ENCODE peak calls at places on chromosomes 4 and X, in nine cellular contexts. X is astrocyte, C is tibial artery, E is body of pancreas, J is WERI-Rb-1, R is lower lobe of right lung, L is A549, T is brain microvascular endothelial cell, H is right cardiac atrium. N is an unnamed sample.

GRCh38 chr4:151417766-151418376 is 8.9 kb downstream of the FHIP1A start:
- DNase-seq in X (peak), C (no peak), E (peak), J (no peak), R (no peak), L (no peak), T (no peak), H (no peak), N (no peak)

GRCh38 chr4:38308728-38309315 is 348.6 kb downstream of the PTTG2 start:
- DNase-seq in X (peak), C (no peak), E (no peak), J (no peak), R (no peak), L (no peak), T (peak), H (no peak), N (no peak)

GRCh38 chr4:34158883-34159282 is 2085.4 kb downstream of the ARAP2 start:
- DNase-seq in X (peak), C (no peak), E (no peak), J (no peak), R (no peak), L (no peak), T (no peak), H (no peak), N (no peak)

GRCh38 chrX:150692837-150693781 is at the start of gene MTMR1:
- DNase-seq in X (no peak), C (no peak), E (peak), J (peak), R (peak), L (no peak), T (no peak), H (peak), N (peak)

GRCh38 chr4:189979196-189980047 is 38.8 kb downstream of the FRG1 start:
- DNase-seq in X (no peak), C (no peak), E (no peak), J (no peak), R (no peak), L (no peak), T (no peak), H (no peak), N (no peak)

GRCh38 chrX:18702362-18703195 is 4.9 kb upstream of the PPEF1 start:
- DNase-seq in X (peak), C (no peak), E (no peak), J (no peak), R (no peak), L (peak), T (peak), H (no peak), N (no peak)

GRCh38 chr4:8185280-8185679 is 13.8 kb upstream of the SH3TC1 start:
- DNase-seq in X (peak), C (no peak), E (no peak), J (no peak), R (no peak), L (no peak), T (peak), H (no peak), N (no peak)

GRCh38 chr4:83558693-83559092 is 22.8 kb downstream of the GPAT3 start:
- DNase-seq in X (peak), C (no peak), E (no peak), J (no peak), R (no peak), L (no peak), T (no peak), H (no peak), N (no peak)

GRCh38 chr4:1543561-1543960 is 137.3 kb upstream of the NKX1-1 start:
- DNase-seq in X (no peak), C (no peak), E (no peak), J (no peak), R (no peak), L (no peak), T (no peak), H (peak), N (no peak)

GRCh38 chrX:110168585-110168984 is 149.3 kb downstream of the AMMECR1 start:
- DNase-seq in X (peak), C (no peak), E (no peak), J (no peak), R (no peak), L (no peak), T (peak), H (no peak), N (no peak)

GRCh38 chr4:48909697-48910096 is 3.1 kb upstream of the OCIAD2 start:
- DNase-seq in X (peak), C (peak), E (no peak), J (no peak), R (no peak), L (peak), T (peak), H (no peak), N (no peak)

GRCh38 chr4:172686021-172686420 is 482.6 kb upstream of the GALNT7 start:
- DNase-seq in X (no peak), C (no peak), E (no peak), J (peak), R (no peak), L (no peak), T (no peak), H (no peak), N (no peak)

GRCh38 chr4:169663894-169664293 is 43.5 kb downstream of the CLCN3 start:
- DNase-seq in X (peak), C (no peak), E (no peak), J (no peak), R (no peak), L (no peak), T (peak), H (no peak), N (no peak)
- H3K27ac ChIP-seq in X (no peak), C (no peak), E (peak), J (no peak), R (no peak), L (no peak), T (no peak), H (no peak), N (no peak)

GRCh38 chr4:85867281-85867680 is 392.3 kb downstream of the ARHGAP24 start:
- DNase-seq in X (no peak), C (no peak), E (no peak), J (no peak), R (no peak), L (no peak), T (no peak), H (no peak), N (no peak)
- H3K27ac ChIP-seq in X (no peak), C (peak), E (no peak), J (no peak), R (no peak), L (no peak), T (no peak), H (no peak), N (no peak)

GRCh38 chr4:18976884-18977283 is 955.3 kb upstream of the LCORL start:
- DNase-seq in X (no peak), C (no peak), E (no peak), J (no peak), R (no peak), L (no peak), T (no peak), H (no peak), N (no peak)
- H3K27ac ChIP-seq in X (no peak), C (no peak), E (no peak), J (no peak), R (no peak), L (no peak), T (no peak), H (no peak), N (no peak)

DNA sequence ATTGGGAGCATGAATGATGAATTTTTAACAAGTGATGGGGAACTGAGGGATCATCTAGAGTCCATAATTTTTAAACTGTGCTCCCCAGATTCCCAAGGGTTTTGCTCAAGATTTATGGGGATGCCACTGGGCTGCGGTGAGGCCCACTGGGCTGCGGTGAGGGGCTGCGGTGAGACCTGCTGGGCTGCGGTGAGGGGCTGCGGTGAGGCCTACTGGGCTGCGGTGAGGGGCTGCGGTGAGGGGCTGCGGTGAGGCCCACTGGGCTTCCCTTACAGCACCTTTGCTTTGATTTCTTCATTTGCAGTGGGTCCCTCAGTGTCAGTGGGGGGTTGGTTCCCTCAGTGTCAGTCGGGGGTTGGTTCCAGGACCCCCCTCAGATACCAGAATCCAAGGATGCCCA is 47.4 kb upstream of the ATOH1 start:
- DNase-seq in X (no peak), C (no peak), E (no peak), J (no peak), R (no peak), L (no peak), T (no peak), H (no peak), N (no peak)
- H3K27ac ChIP-seq in X (no peak), C (no peak), E (no peak), J (no peak), R (no peak), L (no peak), T (no peak), H (no peak), N (no peak)

GRCh38 chr4:54217642-54218486 is 11.2 kb upstream of the PDGFRA start:
- DNase-seq in X (peak), C (peak), E (peak), J (peak), R (peak), L (peak), T (peak), H (peak), N (peak)
- H3K27ac ChIP-seq in X (peak), C (peak), E (no peak), J (no peak), R (no peak), L (peak), T (peak), H (peak), N (no peak)

DNA sequence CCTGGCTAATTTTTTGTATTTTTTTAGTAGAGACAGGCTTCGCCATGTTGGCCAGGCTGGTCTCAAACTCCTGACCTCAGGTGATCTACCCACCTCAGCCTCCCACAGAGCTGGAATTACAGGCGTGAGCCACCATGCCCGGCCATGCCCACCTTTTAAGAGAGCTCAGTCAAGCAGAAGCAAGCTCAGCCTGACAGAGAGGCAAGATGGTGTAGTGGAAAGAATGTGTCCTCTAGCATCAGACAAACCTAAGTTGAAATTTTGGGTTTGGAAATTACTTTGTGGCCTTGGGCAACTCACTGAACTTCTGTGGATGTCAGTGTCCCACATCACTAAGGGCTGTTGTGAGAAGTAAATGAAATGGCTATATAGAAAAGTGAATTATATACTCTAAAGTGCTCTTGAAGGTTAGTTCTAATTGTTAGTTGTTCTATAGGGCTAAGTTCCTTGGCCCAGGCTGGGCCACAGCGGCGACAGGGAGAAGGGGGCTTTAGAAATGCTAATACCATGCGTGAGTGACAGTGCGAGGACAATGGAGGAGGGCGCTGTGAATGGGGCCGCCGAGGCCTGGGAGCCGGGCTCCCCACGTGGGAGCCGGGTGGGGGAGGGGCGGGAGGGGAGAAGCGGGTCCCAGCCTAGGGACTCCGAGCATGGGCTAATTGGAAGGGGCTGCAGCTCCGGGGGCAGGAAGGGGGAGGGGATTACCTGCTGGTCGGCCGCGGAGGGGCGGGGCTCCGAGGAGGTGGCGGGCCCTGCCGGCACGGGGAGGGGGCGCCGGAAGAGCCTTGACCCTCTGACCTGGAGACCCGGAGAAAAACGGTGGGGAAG is 15.6 kb downstream of the PJA1 start:
- DNase-seq in X (no peak), C (no peak), E (no peak), J (no peak), R (no peak), L (no peak), T (no peak), H (no peak), N (no peak)
- H3K27ac ChIP-seq in X (no peak), C (no peak), E (no peak), J (no peak), R (no peak), L (no peak), T (no peak), H (no peak), N (no peak)

GRCh38 chr4:153517159-153517558 is 51.0 kb downstream of the TMEM131L start:
- DNase-seq in X (no peak), C (no peak), E (no peak), J (no peak), R (no peak), L (no peak), T (no peak), H (no peak), N (no peak)
- H3K27ac ChIP-seq in X (no peak), C (peak), E (peak), J (no peak), R (peak), L (no peak), T (no peak), H (no peak), N (no peak)

DNA sequence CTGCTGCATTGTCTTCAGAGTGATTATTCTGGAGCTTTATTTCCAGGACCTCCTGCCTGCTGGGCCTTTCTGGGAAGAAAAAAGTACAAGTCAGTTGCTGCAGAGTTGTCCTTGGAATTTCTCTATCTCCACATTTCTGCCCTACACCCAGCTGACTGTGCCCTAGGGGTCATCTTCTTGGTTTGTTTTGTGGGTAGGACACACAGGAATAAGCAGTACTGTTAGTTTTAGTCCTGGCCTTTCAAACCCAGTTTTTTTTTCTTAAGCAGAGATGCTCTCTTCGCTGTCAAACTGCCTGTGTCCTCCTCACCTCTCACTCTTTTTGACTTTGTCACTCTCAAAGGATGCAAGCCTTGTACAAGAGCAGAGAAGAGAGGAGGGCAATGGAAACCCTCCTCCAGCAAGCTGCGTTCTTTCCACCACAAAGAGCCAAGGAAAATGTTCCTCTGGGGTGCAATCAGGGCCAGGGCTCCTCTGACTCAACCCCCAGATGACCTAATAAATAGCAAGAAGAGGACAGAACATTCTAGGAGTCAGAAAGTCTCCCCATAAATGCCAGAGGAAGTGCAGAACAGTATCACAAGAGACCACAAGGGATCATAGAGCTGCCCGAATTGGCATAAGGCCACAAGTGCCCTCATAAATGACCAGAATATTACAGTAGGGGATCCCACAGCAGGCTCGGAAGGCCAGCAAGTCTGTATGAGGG is 186.2 kb downstream of the RCHY1 start:
- DNase-seq in X (no peak), C (peak), E (peak), J (no peak), R (no peak), L (no peak), T (no peak), H (peak), N (no peak)
- H3K27ac ChIP-seq in X (no peak), C (peak), E (no peak), J (no peak), R (no peak), L (no peak), T (no peak), H (peak), N (no peak)

GRCh38 chr4:15694431-15694830 is 8.4 kb upstream of the BST1 start:
- DNase-seq in X (peak), C (no peak), E (no peak), J (no peak), R (no peak), L (no peak), T (no peak), H (no peak), N (no peak)

GRCh38 chr4:15689540-15689939 is 7.9 kb downstream of the FAM200B start:
- DNase-seq in X (no peak), C (no peak), E (no peak), J (no peak), R (no peak), L (no peak), T (peak), H (peak), N (no peak)

GRCh38 chr4:15691346-15692140 is 9.9 kb downstream of the FAM200B start:
- DNase-seq in X (peak), C (no peak), E (no peak), J (no peak), R (no peak), L (peak), T (peak), H (no peak), N (no peak)

GRCh38 chr4:15688056-15688455 is 6.4 kb downstream of the FAM200B start:
- DNase-seq in X (no peak), C (no peak), E (no peak), J (no peak), R (no peak), L (no peak), T (no peak), H (no peak), N (no peak)

DNA sequence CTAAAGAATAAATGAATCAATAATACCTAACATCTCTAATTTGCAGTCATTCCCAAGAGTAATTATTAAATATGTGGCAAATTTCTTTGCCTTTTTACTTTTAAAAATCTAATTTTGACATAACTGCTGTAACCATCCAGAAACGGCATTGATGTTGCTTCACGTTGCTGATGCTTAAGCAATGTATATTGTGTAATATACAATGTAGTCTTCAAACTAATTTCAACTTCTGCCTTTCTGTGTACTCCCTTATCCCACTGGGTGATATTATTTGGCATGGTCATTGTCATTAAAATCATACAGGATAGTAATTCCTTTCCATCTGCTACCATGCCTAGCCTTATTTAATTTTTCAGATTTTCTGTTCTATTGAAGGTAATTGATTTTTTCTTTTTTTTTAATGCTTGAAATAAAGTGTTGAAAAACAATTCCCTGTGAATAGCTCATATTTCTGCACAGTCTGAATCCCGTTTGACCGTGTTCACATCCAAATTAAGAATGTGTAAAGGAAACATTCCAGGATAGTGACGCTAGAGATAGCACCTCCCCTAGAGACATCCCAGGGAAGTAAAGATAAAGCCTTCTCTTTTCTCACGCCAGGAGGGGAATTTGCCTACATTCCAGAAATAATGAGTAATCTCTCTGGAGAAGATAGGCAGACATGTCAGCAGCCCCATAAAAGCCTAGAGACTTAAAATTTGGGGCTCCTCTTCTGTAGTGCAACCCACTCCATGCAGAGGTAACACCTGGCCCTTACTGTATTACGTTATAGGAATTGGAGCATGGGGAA is 8.6 kb downstream of the FAM200B start:
- DNase-seq in X (peak), C (no peak), E (no peak), J (no peak), R (no peak), L (peak), T (peak), H (no peak), N (no peak)
- H3K27ac ChIP-seq in X (peak), C (no peak), E (peak), J (no peak), R (no peak), L (peak), T (peak), H (no peak), N (peak)